ENCODE peak calls at places on chromosome 18, in six cellular contexts. Y is NCI-H1105, F is choroid plexus epithelial cell, C is HT-29, U is COR-L47, E is neural progenitor cell. X is an unnamed sample.

GRCh38 chr18:51168031-51168742 is 29.3 kb downstream of the MEX3C start:
- DNase-seq in C (no peak), F (peak), E (peak), Y (no peak), U (no peak), X (no peak)

GRCh38 chr18:77114564-77115391 is 17.8 kb downstream of the MBP start:
- DNase-seq in C (peak), U (no peak), E (no peak), F (peak), Y (no peak), X (peak)

GRCh38 chr18:57961876-57962505 is 82.0 kb upstream of the NEDD4L start:
- DNase-seq in Y (no peak), U (no peak), E (no peak), C (no peak), F (peak), X (no peak)

GRCh38 chr18:28075501-28075900 is 101.4 kb downstream of the CDH2 start:
- DNase-seq in Y (no peak), E (no peak), F (no peak), U (no peak), C (no peak), X (no peak)

GRCh38 chr18:69883781-69884180 is 63.9 kb downstream of the CD226 start:
- DNase-seq in U (no peak), E (no peak), F (no peak), Y (no peak), C (no peak), X (no peak)

GRCh38 chr18:64244571-64244970 is 95.7 kb upstream of the LINC00305 start:
- DNase-seq in U (peak), E (peak), F (peak), Y (no peak), C (peak), X (no peak)

GRCh38 chr18:24219561-24220317 is 80.9 kb downstream of the CABYR start:
- DNase-seq in U (peak), E (no peak), Y (no peak), C (no peak), F (no peak), X (no peak)

GRCh38 chr18:39685303-39685902 is 2119.8 kb upstream of the CELF4 start:
- DNase-seq in Y (no peak), C (no peak), F (no peak), U (no peak), E (peak), X (no peak)

GRCh38 chr18:36271153-36271552 is 26.4 kb upstream of the FHOD3 start:
- DNase-seq in F (no peak), E (no peak), U (no peak), C (no peak), Y (no peak), X (no peak)

GRCh38 chr18:13910986-13911385 is 4.3 kb downstream of the MC2R start:
- DNase-seq in Y (no peak), F (no peak), U (no peak), E (no peak), C (no peak), X (no peak)

GRCh38 chr18:7366597-7366996 is 135.7 kb downstream of the LRRC30 start:
- DNase-seq in F (no peak), C (no peak), Y (no peak), E (no peak), U (no peak), X (no peak)

GRCh38 chr18:58591286-58591685 is 37.6 kb downstream of the ALPK2 start:
- DNase-seq in E (no peak), C (no peak), U (no peak), F (no peak), Y (no peak), X (no peak)

GRCh38 chr18:9097349-9097748 is 5.2 kb upstream of the NDUFV2 start:
- DNase-seq in F (no peak), Y (no peak), E (no peak), U (no peak), C (no peak), X (no peak)

GRCh38 chr18:9137168-9138066 is 836 bp downstream of the ANKRD12 start:
- DNase-seq in Y (peak), F (peak), U (peak), E (peak), C (peak), X (peak)

X was measured in left colon.